ENCODE peak calls at places on chromosomes 11 and 22, in seven cellular contexts. One of them, this sample, is unnamed.

GRCh38 chr11:995752-996420 is 40.6 kb downstream of the MUC6 start:
- DNase-seq in HepG2: no peak
- DNase-seq in K562: peak
- DNase-seq in HCT116: no peak
- DNase-seq in SK-N-SH: no peak
- DNase-seq in NT2/D1: no peak
- DNase-seq in GM12878: peak
- DNase-seq in this sample: no peak

GRCh38 chr11:121117753-121118152 is 16.7 kb downstream of the TECTA start:
- DNase-seq in K562: no peak
- DNase-seq in NT2/D1: no peak
- DNase-seq in SK-N-SH: no peak
- DNase-seq in GM12878: no peak
- DNase-seq in HCT116: no peak
- DNase-seq in HepG2: no peak
- DNase-seq in this sample: no peak

GRCh38 chr11:1782831-1783724 is 19.4 kb upstream of the CTSD start:
- DNase-seq in SK-N-SH: peak
- DNase-seq in HepG2: no peak
- DNase-seq in GM12878: no peak
- DNase-seq in NT2/D1: no peak
- DNase-seq in K562: no peak
- DNase-seq in HCT116: no peak
- DNase-seq in this sample: no peak

GRCh38 chr11:86191874-86192273 is 52.7 kb upstream of the EED start:
- DNase-seq in SK-N-SH: no peak
- DNase-seq in K562: no peak
- DNase-seq in NT2/D1: no peak
- DNase-seq in HCT116: no peak
- DNase-seq in HepG2: no peak
- DNase-seq in GM12878: no peak
- DNase-seq in this sample: no peak

GRCh38 chr11:18798941-18799469 is 7.4 kb upstream of the PTPN5 start:
- DNase-seq in GM12878: no peak
- DNase-seq in K562: peak
- DNase-seq in NT2/D1: no peak
- DNase-seq in HCT116: no peak
- DNase-seq in SK-N-SH: no peak
- DNase-seq in HepG2: no peak
- DNase-seq in this sample: no peak

GRCh38 chr22:44845191-44845590 is 92.8 kb downstream of the ARHGAP8 start:
- DNase-seq in NT2/D1: no peak
- DNase-seq in HepG2: no peak
- DNase-seq in SK-N-SH: no peak
- DNase-seq in K562: no peak
- DNase-seq in HCT116: no peak
- DNase-seq in GM12878: no peak
- DNase-seq in this sample: no peak

GRCh38 chr11:120918257-120918656 is 105.6 kb upstream of the TBCEL start:
- DNase-seq in GM12878: no peak
- DNase-seq in K562: no peak
- DNase-seq in HCT116: no peak
- DNase-seq in NT2/D1: no peak
- DNase-seq in HepG2: no peak
- DNase-seq in SK-N-SH: no peak
- DNase-seq in this sample: no peak

GRCh38 chr11:2530131-2530854 is 85.5 kb downstream of the KCNQ1 start:
- DNase-seq in SK-N-SH: no peak
- DNase-seq in NT2/D1: no peak
- DNase-seq in HCT116: no peak
- DNase-seq in GM12878: no peak
- DNase-seq in HepG2: no peak
- DNase-seq in K562: no peak
- DNase-seq in this sample: no peak

GRCh38 chr22:20155330-20156041 is 4.6 kb upstream of the CCDC188 start:
- DNase-seq in SK-N-SH: peak
- DNase-seq in NT2/D1: no peak
- DNase-seq in HepG2: peak
- DNase-seq in GM12878: no peak
- DNase-seq in HCT116: no peak
- DNase-seq in K562: peak
- DNase-seq in this sample: no peak

GRCh38 chr11:19953909-19954308 is 206.4 kb downstream of the DBX1 start:
- DNase-seq in SK-N-SH: no peak
- DNase-seq in NT2/D1: peak
- DNase-seq in HCT116: peak
- DNase-seq in HepG2: peak
- DNase-seq in K562: no peak
- DNase-seq in GM12878: no peak
- DNase-seq in this sample: no peak

DNA sequence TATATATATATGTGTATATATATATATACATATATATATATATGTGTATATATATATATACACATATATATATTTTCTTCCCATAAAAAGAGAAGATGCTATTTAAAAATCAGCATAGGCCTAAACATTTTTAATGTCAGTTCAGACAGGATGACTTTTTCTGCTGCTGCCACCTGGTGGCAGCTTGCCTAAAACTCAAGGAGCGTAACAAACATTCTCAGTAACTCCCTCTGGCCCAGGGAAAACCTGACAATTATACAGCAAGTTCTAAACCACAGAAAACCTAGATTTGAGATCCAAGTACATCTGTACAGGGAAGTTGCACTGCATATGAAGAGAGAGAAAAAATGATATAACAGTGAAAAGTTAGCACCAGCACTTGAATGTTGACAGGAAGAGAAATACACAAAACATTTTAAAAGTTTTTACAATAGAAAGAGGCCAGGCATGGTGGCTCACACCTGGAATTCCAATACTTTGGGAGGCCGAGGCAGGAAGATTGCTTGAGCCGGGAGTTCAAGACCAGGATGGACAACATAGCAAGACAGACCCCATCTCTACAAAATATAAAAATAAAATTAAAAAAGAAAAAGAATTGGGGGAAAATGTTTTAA is 16.6 kb downstream of the OR8A1 start:
- DNase-seq in NT2/D1: peak
- DNase-seq in SK-N-SH: peak
- DNase-seq in HCT116: peak
- DNase-seq in HepG2: peak
- DNase-seq in GM12878: no peak
- DNase-seq in K562: peak
- DNase-seq in this sample: peak
- TF ChIP-seq YY1 in NT2/D1: no peak
- TF ChIP-seq YY1 in SK-N-SH: no peak
- TF ChIP-seq YY1 in HCT116: no peak
- TF ChIP-seq YY1 in HepG2: no peak
- TF ChIP-seq YY1 in GM12878: no peak
- TF ChIP-seq YY1 in K562: no peak
- TF ChIP-seq YY1 in this sample: no peak

GRCh38 chr11:73252577-73253191 is 19.5 kb upstream of the P2RY6 start:
- DNase-seq in GM12878: no peak
- DNase-seq in K562: no peak
- DNase-seq in NT2/D1: no peak
- DNase-seq in HepG2: no peak
- DNase-seq in SK-N-SH: peak
- DNase-seq in HCT116: peak
- DNase-seq in this sample: no peak

GRCh38 chr11:73248526-73249185 is 23.5 kb upstream of the P2RY6 start:
- DNase-seq in HCT116: no peak
- DNase-seq in NT2/D1: no peak
- DNase-seq in K562: no peak
- DNase-seq in SK-N-SH: no peak
- DNase-seq in HepG2: no peak
- DNase-seq in GM12878: no peak
- DNase-seq in this sample: no peak

GRCh38 chr11:73249858-73250773 is 22.0 kb upstream of the P2RY6 start:
- DNase-seq in HCT116: no peak
- DNase-seq in SK-N-SH: no peak
- DNase-seq in HepG2: no peak
- DNase-seq in NT2/D1: no peak
- DNase-seq in GM12878: no peak
- DNase-seq in K562: no peak
- DNase-seq in this sample: no peak

GRCh38 chr11:73246303-73246702 is 25.8 kb upstream of the P2RY6 start:
- DNase-seq in NT2/D1: no peak
- DNase-seq in HepG2: no peak
- DNase-seq in SK-N-SH: no peak
- DNase-seq in K562: no peak
- DNase-seq in GM12878: no peak
- DNase-seq in HCT116: no peak
- DNase-seq in this sample: no peak

DNA sequence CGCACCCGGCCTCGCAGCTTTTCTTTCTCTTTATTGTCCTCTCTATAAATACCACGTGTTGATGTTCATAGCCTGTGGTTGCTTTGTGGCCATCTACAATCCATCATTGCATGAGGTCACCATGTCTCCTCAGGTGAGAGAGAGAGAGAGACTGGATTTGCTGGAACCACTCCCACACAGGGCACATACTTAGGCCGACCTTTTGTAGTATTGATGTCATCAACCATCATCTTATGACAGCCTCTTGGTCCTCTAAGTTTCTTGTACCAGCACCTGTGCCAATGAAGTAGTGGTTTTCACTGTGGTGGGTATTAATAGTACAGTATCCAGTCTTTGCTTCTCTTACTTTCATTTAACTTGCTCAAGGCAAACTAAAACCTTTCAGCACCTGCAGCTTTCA is 22.8 kb upstream of the P2RY6 start:
- DNase-seq in SK-N-SH: no peak
- DNase-seq in HCT116: no peak
- DNase-seq in K562: no peak
- DNase-seq in HepG2: no peak
- DNase-seq in NT2/D1: no peak
- DNase-seq in GM12878: peak
- DNase-seq in this sample: no peak
- TF ChIP-seq YY1 in SK-N-SH: no peak
- TF ChIP-seq YY1 in HCT116: no peak
- TF ChIP-seq YY1 in K562: no peak
- TF ChIP-seq YY1 in HepG2: no peak
- TF ChIP-seq YY1 in NT2/D1: no peak
- TF ChIP-seq YY1 in GM12878: no peak
- TF ChIP-seq YY1 in this sample: no peak

GRCh38 chr11:45880772-45881570 is 4.5 kb upstream of the MAPK8IP1 start:
- DNase-seq in K562: no peak
- DNase-seq in HepG2: no peak
- DNase-seq in GM12878: no peak
- DNase-seq in HCT116: no peak
- DNase-seq in NT2/D1: no peak
- DNase-seq in SK-N-SH: peak
- DNase-seq in this sample: no peak
- TF ChIP-seq YY1 in K562: no peak
- TF ChIP-seq YY1 in HepG2: no peak
- TF ChIP-seq YY1 in GM12878: no peak
- TF ChIP-seq YY1 in HCT116: no peak
- TF ChIP-seq YY1 in NT2/D1: no peak
- TF ChIP-seq YY1 in SK-N-SH: no peak
- TF ChIP-seq YY1 in this sample: no peak

GRCh38 chr11:47571012-47571729 is 5.8 kb downstream of the PTPMT1 start:
- DNase-seq in HCT116: no peak
- DNase-seq in NT2/D1: no peak
- DNase-seq in HepG2: no peak
- DNase-seq in GM12878: no peak
- DNase-seq in SK-N-SH: no peak
- DNase-seq in K562: peak
- DNase-seq in this sample: no peak
- TF ChIP-seq YY1 in HCT116: no peak
- TF ChIP-seq YY1 in NT2/D1: no peak
- TF ChIP-seq YY1 in HepG2: no peak
- TF ChIP-seq YY1 in GM12878: no peak
- TF ChIP-seq YY1 in SK-N-SH: no peak
- TF ChIP-seq YY1 in K562: no peak
- TF ChIP-seq YY1 in this sample: no peak

GRCh38 chr22:41257696-41258095 is 17.0 kb upstream of the CHADL start:
- DNase-seq in HepG2: no peak
- DNase-seq in K562: no peak
- DNase-seq in SK-N-SH: no peak
- DNase-seq in GM12878: no peak
- DNase-seq in NT2/D1: no peak
- DNase-seq in HCT116: no peak
- DNase-seq in this sample: no peak

GRCh38 chr22:41263704-41264103 is 22.3 kb downstream of the RANGAP1 start:
- DNase-seq in GM12878: no peak
- DNase-seq in K562: no peak
- DNase-seq in NT2/D1: no peak
- DNase-seq in HepG2: no peak
- DNase-seq in SK-N-SH: no peak
- DNase-seq in HCT116: no peak
- DNase-seq in this sample: no peak

GRCh38 chr22:41262250-41262765 is 21.6 kb upstream of the CHADL start:
- DNase-seq in HepG2: no peak
- DNase-seq in K562: no peak
- DNase-seq in GM12878: no peak
- DNase-seq in NT2/D1: no peak
- DNase-seq in HCT116: no peak
- DNase-seq in SK-N-SH: no peak
- DNase-seq in this sample: no peak

GRCh38 chr22:41261541-41262249 is 21.0 kb upstream of the CHADL start:
- DNase-seq in K562: no peak
- DNase-seq in HCT116: no peak
- DNase-seq in GM12878: no peak
- DNase-seq in SK-N-SH: no peak
- DNase-seq in NT2/D1: no peak
- DNase-seq in HepG2: no peak
- DNase-seq in this sample: no peak

DNA sequence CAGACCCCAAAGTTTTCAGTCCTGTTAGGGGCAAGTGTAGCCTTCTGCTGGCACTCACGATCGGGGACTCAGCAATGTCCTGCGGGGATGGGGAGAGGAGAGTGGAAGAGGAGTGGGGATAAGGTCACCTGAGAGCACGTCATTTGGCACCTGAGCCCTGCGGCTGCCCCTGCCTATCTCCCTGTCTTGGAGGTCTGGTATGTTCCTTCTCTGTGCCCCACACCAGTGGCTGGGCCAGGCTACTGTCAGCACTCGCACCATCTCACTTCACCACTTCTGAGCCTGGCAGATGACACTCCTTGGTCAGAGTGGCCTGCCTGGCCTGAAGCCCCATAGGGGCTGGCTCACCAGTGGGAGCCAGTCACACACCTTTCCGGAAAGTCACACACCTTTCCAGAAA is 20.1 kb upstream of the CHADL start:
- DNase-seq in HepG2: no peak
- DNase-seq in HCT116: no peak
- DNase-seq in SK-N-SH: no peak
- DNase-seq in K562: no peak
- DNase-seq in NT2/D1: no peak
- DNase-seq in GM12878: no peak
- DNase-seq in this sample: no peak
- TF ChIP-seq YY1 in HepG2: no peak
- TF ChIP-seq YY1 in HCT116: no peak
- TF ChIP-seq YY1 in SK-N-SH: no peak
- TF ChIP-seq YY1 in K562: no peak
- TF ChIP-seq YY1 in NT2/D1: no peak
- TF ChIP-seq YY1 in GM12878: no peak
- TF ChIP-seq YY1 in this sample: no peak